ENCODE peak calls at places on chromosomes 2 and 18, in six cellular contexts. Q is K562, P is GM12878, R is H1, S is HCT116, V is WTC11. F is an unnamed sample.

GRCh38 chr2:106030287-106031268 is 163.5 kb downstream of the UXS1 start:
- DNase-seq in S (no peak), P (no peak), R (no peak), V (no peak), Q (no peak), F (no peak)

GRCh38 chr2:88350641-88351601 is 101.6 kb downstream of the FOXI3 start:
- DNase-seq in P (no peak), Q (peak), V (peak), R (no peak), S (peak), F (peak)

GRCh38 chr2:126663184-126663963 is 7.4 kb downstream of the GYPC start:
- DNase-seq in S (no peak), P (no peak), R (no peak), V (no peak), Q (no peak), F (no peak)

GRCh38 chr2:219460424-219460926 is 25.8 kb downstream of the SPEG start:
- DNase-seq in Q (peak), V (peak), R (no peak), S (no peak), P (no peak), F (no peak)

GRCh38 chr18:63708650-63709049 is 5.9 kb downstream of the SERPINB11 start:
- DNase-seq in P (no peak), V (no peak), Q (no peak), R (no peak), S (no peak), F (no peak)

GRCh38 chr2:39913648-39914456 is 134.8 kb upstream of the THUMPD2 start:
- DNase-seq in R (peak), P (peak), Q (peak), V (no peak), S (peak), F (peak)

GRCh38 chr2:6896930-6897759 is 19.6 kb downstream of the RSAD2 start:
- DNase-seq in S (peak), V (no peak), R (no peak), Q (peak), P (no peak), F (peak)

GRCh38 chr18:13378150-13378549 is 159.6 kb downstream of the LDLRAD4 start:
- DNase-seq in R (no peak), P (no peak), S (no peak), V (no peak), Q (no peak), F (no peak)

GRCh38 chr2:129587426-129588064 is 391.9 kb upstream of the RAB6C start:
- DNase-seq in R (peak), V (peak), S (no peak), P (no peak), Q (peak), F (no peak)

GRCh38 chr2:20424300-20425290 is 22.3 kb upstream of the RHOB start:
- DNase-seq in V (no peak), Q (peak), R (no peak), S (no peak), P (peak), F (no peak)

GRCh38 chr2:185970148-185970852 is 231.7 kb downstream of the FSIP2 start:
- DNase-seq in Q (no peak), P (no peak), V (no peak), R (no peak), S (no peak), F (no peak)

GRCh38 chr2:239929504-239929903 is 95.6 kb downstream of the NDUFA10 start:
- DNase-seq in S (no peak), P (no peak), Q (no peak), V (peak), R (no peak), F (no peak)

GRCh38 chr2:33498291-33498956 is 22.0 kb downstream of the RASGRP3 start:
- DNase-seq in P (no peak), V (no peak), Q (no peak), R (no peak), S (no peak), F (no peak)

GRCh38 chr2:234990300-234990699 is 38.5 kb downstream of the SH3BP4 start:
- DNase-seq in S (no peak), P (no peak), V (no peak), R (no peak), Q (no peak), F (no peak)

GRCh38 chr18:51537487-51537886 is 340.0 kb upstream of the MEX3C start:
- DNase-seq in P (peak), V (peak), R (peak), Q (peak), S (no peak), F (peak)

GRCh38 chr18:12442946-12443345 is 35.2 kb downstream of the PRELID3A start:
- DNase-seq in P (no peak), R (no peak), V (no peak), Q (no peak), S (no peak), F (no peak)

GRCh38 chr2:200756618-200757321 is 54.9 kb upstream of the BZW1 start:
- DNase-seq in R (no peak), Q (peak), P (no peak), V (no peak), S (no peak), F (no peak)

GRCh38 chr18:21110667-21111350 is 804 bp downstream of the ROCK1 start:
- DNase-seq in V (peak), R (no peak), Q (peak), S (no peak), P (no peak), F (peak)

GRCh38 chr2:197576631-197577030 is 60.8 kb downstream of the MOB4 start:
- DNase-seq in R (no peak), S (no peak), V (no peak), Q (no peak), P (no peak), F (no peak)

GRCh38 chr2:165778653-165779451 is 15.2 kb downstream of the GALNT3 start:
- DNase-seq in S (no peak), R (no peak), P (no peak), V (peak), Q (peak), F (peak)

GRCh38 chr2:156182132-156182531 is 150.4 kb downstream of the NR4A2 start:
- DNase-seq in Q (no peak), V (no peak), R (no peak), P (no peak), S (peak), F (no peak)

GRCh38 chr2:27049422-27050280 is 1.8 kb upstream of the AGBL5 start:
- DNase-seq in V (no peak), Q (no peak), S (no peak), R (no peak), P (no peak), F (peak)

GRCh38 chr18:78293516-78293915 is 686.1 kb upstream of the SALL3 start:
- DNase-seq in S (no peak), V (no peak), P (no peak), Q (no peak), R (no peak), F (no peak)

GRCh38 chr2:9231291-9232165 is 24.9 kb downstream of the ASAP2 start:
- DNase-seq in S (no peak), V (no peak), R (no peak), Q (no peak), P (no peak), F (no peak)

GRCh38 chr2:42510191-42510929 is 16.6 kb upstream of the KCNG3 start:
- DNase-seq in Q (no peak), R (no peak), V (no peak), P (no peak), S (no peak), F (no peak)

GRCh38 chr2:137185378-137186078 is 420.2 kb downstream of the THSD7B start:
- DNase-seq in P (no peak), S (no peak), Q (no peak), V (no peak), R (no peak), F (no peak)

GRCh38 chr2:47013383-47013782 is 97.8 kb upstream of the MCFD2 start:
- DNase-seq in V (no peak), S (no peak), P (no peak), R (no peak), Q (no peak), F (no peak)

GRCh38 chr18:49249523-49249922 is 210.9 kb downstream of the DYM start:
- DNase-seq in P (no peak), Q (no peak), V (no peak), S (no peak), R (no peak), F (no peak)

GRCh38 chr2:106156305-106157288 is 37.5 kb downstream of the UXS1 start:
- DNase-seq in V (no peak), P (no peak), Q (no peak), S (no peak), R (no peak), F (no peak)

GRCh38 chr2:121185571-121186074 is 99.4 kb downstream of the TFCP2L1 start:
- DNase-seq in S (peak), V (no peak), Q (no peak), P (no peak), R (no peak), F (no peak)

GRCh38 chr2:173175222-173175621 is 99.6 kb downstream of the MAP3K20 start:
- DNase-seq in R (no peak), V (no peak), S (no peak), Q (no peak), P (no peak), F (no peak)
- TF ChIP-seq SP1 in R (no peak), V (no peak), S (no peak), Q (no peak), P (no peak), F (no peak)

GRCh38 chr18:59926131-59926530 is 26.3 kb downstream of the PMAIP1 start:
- DNase-seq in V (no peak), Q (no peak), P (no peak), R (no peak), S (no peak), F (no peak)
- TF ChIP-seq SP1 in V (no peak), Q (no peak), P (no peak), R (no peak), S (no peak), F (no peak)

GRCh38 chr18:55879331-55879730 is 291.3 kb upstream of the TCF4 start:
- DNase-seq in Q (no peak), V (no peak), S (no peak), R (no peak), P (no peak), F (no peak)

GRCh38 chr18:55878224-55878623 is 290.2 kb upstream of the TCF4 start:
- DNase-seq in R (no peak), Q (no peak), P (no peak), V (no peak), S (no peak), F (no peak)

GRCh38 chr18:55877321-55877720 is 289.3 kb upstream of the TCF4 start:
- DNase-seq in R (no peak), P (no peak), S (no peak), V (no peak), Q (no peak), F (no peak)

GRCh38 chr18:55876254-55876653 is 288.3 kb upstream of the TCF4 start:
- DNase-seq in P (no peak), R (no peak), Q (no peak), S (no peak), V (no peak), F (no peak)

DNA sequence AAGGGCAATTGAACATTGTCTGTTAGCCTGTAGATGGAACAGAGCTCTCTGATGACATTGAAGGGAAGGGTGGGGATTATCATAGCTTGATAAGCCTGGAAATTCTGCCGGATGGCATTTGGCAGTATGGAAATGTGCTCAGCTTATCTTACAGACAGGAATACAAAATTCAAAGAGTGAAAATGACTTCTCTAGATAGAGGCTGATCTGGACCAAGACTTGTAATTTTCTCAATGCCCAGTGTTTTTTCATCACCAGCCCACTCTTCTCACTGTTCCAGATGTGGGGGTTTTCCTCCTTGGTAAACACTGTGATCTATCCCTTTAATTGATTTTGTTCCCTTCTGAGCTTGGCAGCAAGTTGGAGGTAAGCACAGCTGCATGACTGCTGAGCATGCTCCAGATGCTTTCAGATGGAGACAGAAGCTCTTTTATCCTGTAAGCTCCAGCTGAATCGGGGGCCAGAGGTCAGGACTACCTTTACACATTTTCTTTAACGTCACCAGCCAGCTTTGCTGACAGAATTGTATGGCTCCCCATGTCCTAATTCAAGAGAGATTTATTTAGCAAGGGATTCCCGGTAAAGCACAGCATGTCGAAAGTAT is 287.4 kb upstream of the TCF4 start:
- DNase-seq in P (no peak), S (no peak), V (no peak), Q (no peak), R (no peak), F (no peak)
- TF ChIP-seq SP1 in P (no peak), S (no peak), V (no peak), Q (no peak), R (no peak), F (no peak)

GRCh38 chr2:63587814-63588384 is 378 bp downstream of the WDPCP start:
- DNase-seq in R (peak), P (no peak), S (no peak), Q (no peak), V (no peak), F (no peak)
- TF ChIP-seq SP1 in R (no peak), P (no peak), S (no peak), Q (no peak), V (no peak), F (no peak)

GRCh38 chr2:14516844-14517243 is 115.7 kb upstream of the LRATD1 start:
- DNase-seq in P (no peak), S (no peak), V (no peak), R (no peak), Q (no peak), F (no peak)
- TF ChIP-seq SP1 in P (no peak), S (no peak), V (no peak), R (no peak), Q (no peak), F (no peak)

GRCh38 chr18:58624011-58624410 is 4.9 kb downstream of the ALPK2 start:
- DNase-seq in P (no peak), R (no peak), V (no peak), S (no peak), Q (no peak), F (no peak)

GRCh38 chr18:58631301-58631700 is 2.4 kb upstream of the ALPK2 start:
- DNase-seq in P (no peak), V (no peak), Q (no peak), R (no peak), S (no peak), F (no peak)

GRCh38 chr18:58630071-58630470 is 1.2 kb upstream of the ALPK2 start:
- DNase-seq in Q (no peak), P (no peak), V (no peak), S (no peak), R (no peak), F (no peak)

GRCh38 chr18:58625839-58626238 is 3.1 kb downstream of the ALPK2 start:
- DNase-seq in V (no peak), P (no peak), S (no peak), Q (no peak), R (no peak), F (no peak)
- TF ChIP-seq SP1 in V (no peak), P (no peak), S (no peak), Q (no peak), R (no peak), F (no peak)

GRCh38 chr2:147846382-147847081 is 1.7 kb downstream of the ACVR2A start:
- DNase-seq in Q (no peak), R (no peak), S (no peak), P (no peak), V (no peak), F (peak)
- TF ChIP-seq SP1 in Q (no peak), R (no peak), S (no peak), P (no peak), V (no peak), F (no peak)